ENCODE peak calls at places on chromosome 13, in four cellular contexts. One of them, this sample, is unnamed.

GRCh38 chr13:106815545-106815944 is 247.6 kb upstream of the ARGLU1 start:
- DNase-seq in astrocyte: no peak
- DNase-seq in stomach: no peak
- DNase-seq in ovary: no peak
- DNase-seq in this sample: no peak

GRCh38 chr13:31045621-31046081 is 113.2 kb downstream of the TEX26 start:
- DNase-seq in stomach: peak; percentile 69
- DNase-seq in ovary: peak; percentile 56
- DNase-seq in astrocyte: peak; percentile 95
- DNase-seq in this sample: peak; percentile 69

GRCh38 chr13:67408823-67409222 is 178.7 kb upstream of the PCDH9 start:
- DNase-seq in ovary: no peak
- DNase-seq in astrocyte: no peak
- DNase-seq in stomach: no peak
- DNase-seq in this sample: no peak

GRCh38 chr13:21022056-21022693 is 39.2 kb downstream of the LATS2 start:
- DNase-seq in stomach: no peak
- DNase-seq in astrocyte: no peak
- DNase-seq in ovary: no peak
- DNase-seq in this sample: no peak

GRCh38 chr13:73633817-73634449 is 500.3 kb downstream of the KLF12 start:
- DNase-seq in astrocyte: no peak
- DNase-seq in stomach: no peak
- DNase-seq in ovary: no peak
- DNase-seq in this sample: no peak

GRCh38 chr13:85286081-85286480 is 513.1 kb downstream of the SLITRK6 start:
- DNase-seq in astrocyte: peak; percentile 48
- DNase-seq in ovary: no peak
- DNase-seq in stomach: no peak
- DNase-seq in this sample: no peak

GRCh38 chr13:33213797-33214196 is 71.8 kb downstream of the STARD13 start:
- DNase-seq in ovary: no peak
- DNase-seq in stomach: peak; percentile 32
- DNase-seq in astrocyte: peak; percentile 59
- DNase-seq in this sample: no peak

GRCh38 chr13:23510979-23511735 is 59.1 kb upstream of the TNFRSF19 start:
- DNase-seq in ovary: no peak
- DNase-seq in stomach: no peak
- DNase-seq in astrocyte: peak; percentile 65
- DNase-seq in this sample: peak; percentile 6

GRCh38 chr13:26202365-26202972 is 19.6 kb downstream of the RNF6 start:
- DNase-seq in stomach: no peak
- DNase-seq in astrocyte: peak; percentile 64
- DNase-seq in ovary: no peak
- DNase-seq in this sample: no peak

GRCh38 chr13:62302341-62302740 is 886.7 kb upstream of the PCDH20 start:
- DNase-seq in astrocyte: no peak
- DNase-seq in ovary: no peak
- DNase-seq in stomach: no peak
- DNase-seq in this sample: no peak

GRCh38 chr13:59865398-59865797 is 298.3 kb downstream of the DIAPH3 start:
- DNase-seq in stomach: no peak
- DNase-seq in ovary: no peak
- DNase-seq in astrocyte: peak; percentile 40
- DNase-seq in this sample: no peak

GRCh38 chr13:48302920-48303330 is 626 bp upstream of the RB1 start:
- DNase-seq in ovary: no peak
- DNase-seq in astrocyte: no peak
- DNase-seq in stomach: no peak
- DNase-seq in this sample: no peak

GRCh38 chr13:32905063-32905863 is 111.0 kb upstream of the KL start:
- DNase-seq in stomach: no peak
- DNase-seq in astrocyte: peak; percentile 86
- DNase-seq in ovary: no peak
- DNase-seq in this sample: no peak

GRCh38 chr13:44096906-44097305 is 217.2 kb downstream of the LACC1 start:
- DNase-seq in stomach: no peak
- DNase-seq in astrocyte: no peak
- DNase-seq in ovary: no peak
- DNase-seq in this sample: no peak

GRCh38 chr13:37715606-37716015 is 117.0 kb upstream of the POSTN start:
- DNase-seq in stomach: no peak
- DNase-seq in ovary: no peak
- DNase-seq in astrocyte: peak; percentile 93
- DNase-seq in this sample: no peak

GRCh38 chr13:98509271-98510155 is 67.4 kb downstream of the STK24 start:
- DNase-seq in astrocyte: peak; percentile 86
- DNase-seq in ovary: no peak
- DNase-seq in stomach: peak; percentile 66
- DNase-seq in this sample: peak; percentile 27

GRCh38 chr13:102799544-102800144 is 725 bp downstream of the BIVM start:
- DNase-seq in stomach: peak; percentile 29
- DNase-seq in astrocyte: peak; percentile 28
- DNase-seq in ovary: no peak
- DNase-seq in this sample: peak; percentile 31

GRCh38 chr13:33494596-33495214 is 209.2 kb upstream of the STARD13 start:
- DNase-seq in ovary: no peak
- DNase-seq in stomach: no peak
- DNase-seq in astrocyte: peak; percentile 98
- DNase-seq in this sample: no peak

GRCh38 chr13:109243311-109243951 is 543.0 kb downstream of the IRS2 start:
- DNase-seq in astrocyte: peak; percentile 97
- DNase-seq in ovary: no peak
- DNase-seq in stomach: no peak
- DNase-seq in this sample: no peak

GRCh38 chr13:48094404-48094780 is 512 bp downstream of the MED4 start:
- DNase-seq in ovary: no peak
- DNase-seq in astrocyte: peak; percentile 1
- DNase-seq in stomach: no peak
- DNase-seq in this sample: no peak

GRCh38 chr13:49499889-49500660 is 4.3 kb downstream of the PHF11 start:
- DNase-seq in astrocyte: peak; percentile 83
- DNase-seq in stomach: no peak
- DNase-seq in ovary: no peak
- DNase-seq in this sample: no peak

GRCh38 chr13:47794963-47795362 is 206.1 kb downstream of the SUCLA2 start:
- DNase-seq in ovary: no peak
- DNase-seq in astrocyte: no peak
- DNase-seq in stomach: no peak
- DNase-seq in this sample: no peak

GRCh38 chr13:109740121-109740520 is 46.3 kb downstream of the IRS2 start:
- DNase-seq in stomach: no peak
- DNase-seq in ovary: no peak
- DNase-seq in astrocyte: no peak
- DNase-seq in this sample: no peak

GRCh38 chr13:45194081-45194939 is 6.5 kb downstream of the KCTD4 start:
- DNase-seq in astrocyte: peak; percentile 63
- DNase-seq in stomach: no peak
- DNase-seq in ovary: peak; percentile 52
- DNase-seq in this sample: no peak

GRCh38 chr13:37868691-37869505 is 674 bp downstream of the TRPC4 start:
- DNase-seq in astrocyte: peak; percentile 51
- DNase-seq in stomach: no peak
- DNase-seq in ovary: no peak
- DNase-seq in this sample: no peak

GRCh38 chr13:91036886-91037285 is 310.6 kb upstream of the MIR17HG start:
- DNase-seq in astrocyte: no peak
- DNase-seq in ovary: no peak
- DNase-seq in stomach: no peak
- DNase-seq in this sample: no peak

GRCh38 chr13:101709952-101710351 is 257.5 kb downstream of the ITGBL1 start:
- DNase-seq in ovary: no peak
- DNase-seq in stomach: no peak
- DNase-seq in astrocyte: no peak
- DNase-seq in this sample: no peak

GRCh38 chr13:28719656-28720055 is 886 bp upstream of the SLC46A3 start:
- DNase-seq in astrocyte: peak; percentile 68
- DNase-seq in ovary: no peak
- DNase-seq in stomach: no peak
- DNase-seq in this sample: no peak

GRCh38 chr13:26946675-26947342 is 186.2 kb upstream of the GPR12 start:
- DNase-seq in stomach: no peak
- DNase-seq in astrocyte: peak; percentile 32
- DNase-seq in ovary: no peak
- DNase-seq in this sample: no peak

GRCh38 chr13:44051923-44052322 is 172.2 kb downstream of the LACC1 start:
- DNase-seq in stomach: no peak
- DNase-seq in ovary: no peak
- DNase-seq in astrocyte: peak; percentile 4
- DNase-seq in this sample: no peak

GRCh38 chr13:48709213-48709612 is 55.5 kb downstream of the CYSLTR2 start:
- DNase-seq in stomach: no peak
- DNase-seq in ovary: no peak
- DNase-seq in astrocyte: peak; percentile 4
- DNase-seq in this sample: no peak

GRCh38 chr13:41019578-41020347 is 647 bp upstream of the ELF1 start:
- DNase-seq in ovary: no peak
- DNase-seq in astrocyte: no peak
- DNase-seq in stomach: no peak
- DNase-seq in this sample: peak; percentile 12
- H3K4me1 ChIP-seq in ovary: peaks cover 1% of the 10 kb centered on the region
- H3K4me1 ChIP-seq in astrocyte: peaks cover 5% of the 10 kb centered on the region
- H3K4me1 ChIP-seq in stomach: peaks cover 78% of the 10 kb centered on the region
- H3K4me1 ChIP-seq in this sample: peaks cover 31% of the 10 kb centered on the region

GRCh38 chr13:79398915-79399314 is 7.1 kb downstream of the RBM26 start:
- DNase-seq in astrocyte: no peak
- DNase-seq in ovary: no peak
- DNase-seq in stomach: no peak
- DNase-seq in this sample: no peak
- H3K36me3 ChIP-seq in astrocyte: no peaks in the 10 kb centered on the region
- H3K36me3 ChIP-seq in ovary: no peaks in the 10 kb centered on the region
- H3K36me3 ChIP-seq in stomach: peaks cover 7% of the 10 kb centered on the region
- H3K36me3 ChIP-seq in this sample: peaks cover 3% of the 10 kb centered on the region

DNA sequence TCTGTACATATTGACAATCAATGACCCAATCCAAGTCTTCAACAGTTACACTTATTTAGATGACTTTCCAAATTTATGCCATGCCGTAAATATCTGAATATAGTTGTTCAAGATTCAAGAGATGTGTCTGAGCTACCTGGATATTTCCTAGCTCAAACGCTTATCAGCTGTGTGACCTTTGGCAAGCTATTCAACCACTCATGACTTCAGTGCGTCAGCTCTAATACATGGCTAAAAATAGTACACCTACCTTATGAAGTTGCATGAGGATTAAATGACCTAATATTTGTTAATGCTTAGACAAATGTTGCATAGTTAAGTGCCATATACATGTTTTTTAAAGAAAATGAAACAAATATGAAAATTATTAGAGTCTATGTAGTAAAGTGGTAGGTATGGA is 704.1 kb downstream of the OLFM4 start:
- DNase-seq in stomach: no peak
- DNase-seq in ovary: no peak
- DNase-seq in astrocyte: no peak
- DNase-seq in this sample: no peak
- H3K9me3 ChIP-seq in stomach: no peaks in the 10 kb centered on the region
- H3K9me3 ChIP-seq in ovary: no peaks in the 10 kb centered on the region
- H3K9me3 ChIP-seq in astrocyte: no peaks in the 10 kb centered on the region
- H3K9me3 ChIP-seq in this sample: no peaks in the 10 kb centered on the region

GRCh38 chr13:40580566-40581276 is 85.7 kb downstream of the FOXO1 start:
- DNase-seq in astrocyte: no peak
- DNase-seq in ovary: no peak
- DNase-seq in stomach: peak; percentile 56
- DNase-seq in this sample: peak; percentile 60

GRCh38 chr13:40582531-40582930 is 83.9 kb downstream of the FOXO1 start:
- DNase-seq in ovary: no peak
- DNase-seq in stomach: no peak
- DNase-seq in astrocyte: no peak
- DNase-seq in this sample: no peak

GRCh38 chr13:40581277-40581579 is 85.2 kb downstream of the FOXO1 start:
- DNase-seq in astrocyte: no peak
- DNase-seq in stomach: no peak
- DNase-seq in ovary: no peak
- DNase-seq in this sample: no peak

GRCh38 chr13:40578055-40578454 is 88.4 kb downstream of the FOXO1 start:
- DNase-seq in astrocyte: no peak
- DNase-seq in ovary: no peak
- DNase-seq in stomach: no peak
- DNase-seq in this sample: peak; percentile 84

GRCh38 chr13:40579535-40579934 is 86.9 kb downstream of the FOXO1 start:
- DNase-seq in stomach: no peak
- DNase-seq in ovary: no peak
- DNase-seq in astrocyte: no peak
- DNase-seq in this sample: no peak
- H3K4me1 ChIP-seq in stomach: peaks cover 68% of the 10 kb centered on the region
- H3K4me1 ChIP-seq in ovary: peaks cover 37% of the 10 kb centered on the region
- H3K4me1 ChIP-seq in astrocyte: no peaks in the 10 kb centered on the region
- H3K4me1 ChIP-seq in this sample: peaks cover 71% of the 10 kb centered on the region

GRCh38 chr13:99558570-99559180 is 57.4 kb downstream of the TM9SF2 start:
- DNase-seq in astrocyte: peak; percentile 16
- DNase-seq in ovary: no peak
- DNase-seq in stomach: no peak
- DNase-seq in this sample: no peak

GRCh38 chr13:99556867-99557443 is 55.7 kb downstream of the TM9SF2 start:
- DNase-seq in ovary: no peak
- DNase-seq in astrocyte: no peak
- DNase-seq in stomach: no peak
- DNase-seq in this sample: no peak

GRCh38 chr13:99559560-99559959 is 58.3 kb downstream of the TM9SF2 start:
- DNase-seq in ovary: no peak
- DNase-seq in astrocyte: no peak
- DNase-seq in stomach: no peak
- DNase-seq in this sample: no peak

GRCh38 chr13:99553033-99553432 is 51.8 kb downstream of the TM9SF2 start:
- DNase-seq in ovary: no peak
- DNase-seq in astrocyte: no peak
- DNase-seq in stomach: peak; percentile 58
- DNase-seq in this sample: peak; percentile 42

GRCh38 chr13:99555149-99555548 is 53.9 kb downstream of the TM9SF2 start:
- DNase-seq in stomach: no peak
- DNase-seq in astrocyte: no peak
- DNase-seq in ovary: no peak
- DNase-seq in this sample: no peak
- H3K36me3 ChIP-seq in stomach: peaks cover 23% of the 10 kb centered on the region
- H3K36me3 ChIP-seq in astrocyte: peaks cover 39% of the 10 kb centered on the region
- H3K36me3 ChIP-seq in ovary: no peaks in the 10 kb centered on the region
- H3K36me3 ChIP-seq in this sample: peaks cover 24% of the 10 kb centered on the region

DNA sequence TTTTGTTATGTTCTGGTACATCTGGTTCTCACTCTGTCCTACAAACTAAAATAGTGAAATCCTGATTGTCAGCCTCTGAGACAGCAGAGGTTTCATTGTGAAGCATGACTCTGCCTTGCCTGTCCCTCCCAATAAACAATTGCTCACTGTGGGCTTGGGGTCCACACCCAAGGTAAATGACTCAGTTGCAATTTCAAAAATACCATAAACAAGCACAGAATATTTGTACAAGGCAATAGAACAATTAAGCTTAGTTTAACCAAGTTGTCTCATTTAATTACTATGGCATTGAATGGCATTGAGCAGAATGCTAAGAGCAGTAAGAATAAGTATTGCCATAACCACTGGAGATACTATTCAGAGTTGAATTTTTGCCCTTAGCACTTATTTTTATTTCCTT is 353.6 kb downstream of the SPRY2 start:
- DNase-seq in astrocyte: no peak
- DNase-seq in ovary: no peak
- DNase-seq in stomach: no peak
- DNase-seq in this sample: no peak
- H3K9me3 ChIP-seq in astrocyte: no peaks in the 10 kb centered on the region
- H3K9me3 ChIP-seq in ovary: no peaks in the 10 kb centered on the region
- H3K9me3 ChIP-seq in stomach: no peaks in the 10 kb centered on the region
- H3K9me3 ChIP-seq in this sample: no peaks in the 10 kb centered on the region

This sample was measured in thyroid gland.